ENCODE peak calls at places on chromosomes 12 and 14, in six cellular contexts. X is ovary; M is naive thymus-derived CD4-positive, alpha-beta T cell; R is left lung; P is left ventricle myocardium inferior; K is IMR-90. E is an unnamed sample.

GRCh38 chr12:116171549-116171948 is 105.9 kb downstream of the MED13L start:
- DNase-seq in X (no peak), M (no peak), R (no peak), P (no peak), K (peak; percentile 54), E (no peak)

GRCh38 chr12:76270657-76271358 is 77.4 kb downstream of the BBS10 start:
- DNase-seq in X (no peak), M (no peak), R (no peak), P (no peak), K (no peak), E (no peak)

GRCh38 chr14:79356040-79356439 is 855.3 kb downstream of the DIO2 start:
- DNase-seq in X (no peak), M (no peak), R (no peak), P (no peak), K (peak; percentile 32), E (no peak)

GRCh38 chr14:48725001-48725734 is 861.0 kb downstream of the RPS29 start:
- DNase-seq in X (no peak), M (no peak), R (no peak), P (no peak), K (peak; percentile 85), E (no peak)

GRCh38 chr12:62484234-62484633 is 17.6 kb downstream of the MON2 start:
- DNase-seq in X (no peak), M (no peak), R (no peak), P (no peak), K (no peak), E (no peak)

GRCh38 chr12:51977320-51977753 is 25.8 kb downstream of the ACVR1B start:
- DNase-seq in X (no peak), M (no peak), R (no peak), P (no peak), K (no peak), E (no peak)

GRCh38 chr12:128486951-128487350 is 220.0 kb downstream of the TMEM132C start:
- DNase-seq in X (no peak), M (no peak), R (no peak), P (no peak), K (no peak), E (no peak)

GRCh38 chr12:110176745-110177144 is 52.6 kb downstream of the IFT81 start:
- DNase-seq in X (no peak), M (no peak), R (no peak), P (no peak), K (peak; percentile 59), E (peak; percentile 63)

GRCh38 chr14:98412431-98412830 is 859.6 kb downstream of the BCL11B start:
- DNase-seq in X (no peak), M (no peak), R (no peak), P (no peak), K (no peak), E (no peak)

GRCh38 chr14:70741482-70741881 is 67.8 kb downstream of the MAP3K9 start:
- DNase-seq in X (no peak), M (no peak), R (no peak), P (no peak), K (no peak), E (no peak)

GRCh38 chr12:92469837-92470236 is 233.0 kb upstream of the PLEKHG7 start:
- DNase-seq in X (peak; percentile 54), M (no peak), R (no peak), P (peak; percentile 68), K (peak; percentile 46), E (peak; percentile 31)

GRCh38 chr12:96233941-96234461 is 39.8 kb downstream of the ELK3 start:
- DNase-seq in X (peak; percentile 95), M (no peak), R (peak; percentile 80), P (peak; percentile 92), K (peak; percentile 95), E (no peak)

GRCh38 chr12:30425445-30425844 is 270.2 kb downstream of the IPO8 start:
- DNase-seq in X (no peak), M (no peak), R (no peak), P (no peak), K (no peak), E (no peak)

GRCh38 chr12:71041481-71041880 is 116.3 kb downstream of the TSPAN8 start:
- DNase-seq in X (no peak), M (no peak), R (no peak), P (no peak), K (no peak), E (no peak)

GRCh38 chr14:80787876-80788275 is 153.7 kb downstream of the CEP128 start:
- DNase-seq in X (no peak), M (no peak), R (no peak), P (no peak), K (no peak), E (no peak)

GRCh38 chr14:73097421-73097820 is 38.9 kb upstream of the PSEN1 start:
- DNase-seq in X (no peak), M (no peak), R (no peak), P (no peak), K (peak; percentile 5), E (no peak)

GRCh38 chr12:101740980-101741379 is 1.7 kb upstream of the SYCP3 start:
- DNase-seq in X (no peak), M (no peak), R (no peak), P (no peak), K (no peak), E (no peak)

GRCh38 chr12:9792961-9793617 is 32.4 kb upstream of the CD69 start:
- DNase-seq in X (no peak), M (no peak), R (no peak), P (no peak), K (peak; percentile 70), E (peak; percentile 49)

GRCh38 chr14:91470216-91470615 is 39.9 kb downstream of the PPP4R3A start:
- DNase-seq in X (no peak), M (no peak), R (no peak), P (no peak), K (no peak), E (no peak)

GRCh38 chr12:14111230-14111865 is 129.9 kb upstream of the GRIN2B start:
- DNase-seq in X (no peak), M (no peak), R (no peak), P (no peak), K (no peak), E (no peak)

GRCh38 chr14:104770072-104770579 is 17.2 kb downstream of the SIVA1 start:
- DNase-seq in X (no peak), M (no peak), R (peak; percentile 78), P (no peak), K (no peak), E (no peak)
- H3K36me3 ChIP-seq in X (no peaks in the 10 kb centered on the region), M (peaks cover 4% of the 10 kb centered on the region), R (no peaks in the 10 kb centered on the region), P (peaks cover 46% of the 10 kb centered on the region), K (peaks cover 45% of the 10 kb centered on the region), E (peaks cover 21% of the 10 kb centered on the region)

GRCh38 chr14:64861916-64862315 is 17.8 kb downstream of the SPTB start:
- DNase-seq in X (no peak), M (no peak), R (no peak), P (no peak), K (no peak), E (no peak)

GRCh38 chr14:64864258-64864657 is 15.4 kb downstream of the SPTB start:
- DNase-seq in X (no peak), M (no peak), R (no peak), P (no peak), K (no peak), E (no peak)

GRCh38 chr14:64870160-64870559 is 9.5 kb downstream of the SPTB start:
- DNase-seq in X (no peak), M (no peak), R (no peak), P (no peak), K (no peak), E (no peak)

GRCh38 chr14:64867182-64867581 is 12.5 kb downstream of the SPTB start:
- DNase-seq in X (no peak), M (no peak), R (no peak), P (no peak), K (no peak), E (no peak)

GRCh38 chr14:64865992-64866391 is 13.7 kb downstream of the SPTB start:
- DNase-seq in X (no peak), M (no peak), R (no peak), P (no peak), K (no peak), E (no peak)
- H3K27ac ChIP-seq in X (no peak overlapping the region), M (no peak overlapping the region), R (no peak overlapping the region), P (no peak overlapping the region), K (no peak overlapping the region), E (no peak overlapping the region)

DNA sequence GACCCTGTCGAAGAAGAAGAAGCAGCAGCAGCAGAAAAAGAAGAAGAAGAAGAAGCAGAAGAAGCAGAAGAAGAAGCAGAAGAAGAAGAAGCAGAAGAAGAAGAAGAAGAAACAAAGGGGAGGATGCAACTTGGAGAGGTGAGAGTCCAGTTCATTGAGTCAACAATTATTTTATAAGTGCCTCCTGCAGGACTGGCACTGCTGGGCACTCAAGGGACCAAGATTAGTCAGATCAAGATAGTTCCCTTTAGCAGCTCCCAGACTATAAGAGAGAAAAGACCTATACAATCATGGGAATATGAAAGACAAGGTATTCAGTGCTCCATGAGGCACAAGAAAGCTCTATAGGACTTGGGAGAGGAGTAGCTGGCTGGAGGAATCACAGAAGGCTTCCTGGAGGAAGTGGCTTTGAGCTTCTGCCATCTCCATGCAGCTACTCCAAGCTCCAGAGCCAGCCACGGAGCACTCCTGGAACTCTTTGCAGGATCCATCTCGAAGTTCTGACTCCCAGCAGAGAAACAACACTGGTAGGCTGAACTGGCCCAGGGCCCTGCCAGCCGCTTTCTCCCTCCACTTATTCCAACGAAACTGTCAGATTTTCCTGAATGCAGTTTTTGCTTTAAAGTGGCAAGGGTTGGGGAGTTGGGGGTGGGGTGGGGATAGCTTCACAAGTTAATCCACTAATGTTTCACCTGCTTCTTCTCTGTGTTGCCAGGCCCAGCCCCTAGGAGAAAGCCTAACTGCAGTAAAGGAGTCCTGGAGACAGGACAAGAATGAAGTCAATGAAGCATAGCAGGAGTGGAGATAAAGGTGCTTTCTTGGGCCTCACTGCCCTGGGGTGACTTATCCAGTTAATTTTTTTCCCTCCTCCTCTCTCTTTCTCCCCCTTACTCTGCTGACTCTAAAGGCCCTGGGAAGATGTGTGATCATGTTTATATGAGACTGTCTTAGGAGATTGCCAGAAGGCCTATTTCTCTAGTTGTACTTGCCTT is 140.1 kb upstream of the PARP11 start:
- DNase-seq in X (no peak), M (no peak), R (no peak), P (no peak), K (no peak), E (no peak)
- H3K4me1 ChIP-seq in X (no peaks in the 10 kb centered on the region), M (no peaks in the 10 kb centered on the region), R (no peaks in the 10 kb centered on the region), P (no peaks in the 10 kb centered on the region), K (no peaks in the 10 kb centered on the region), E (no peaks in the 10 kb centered on the region)

GRCh38 chr14:23024612-23025075 is 10.1 kb downstream of the PSMB5 start:
- DNase-seq in X (no peak), M (no peak), R (no peak), P (no peak), K (no peak), E (no peak)
- H3K36me3 ChIP-seq in X (no peaks in the 10 kb centered on the region), M (peaks cover 4% of the 10 kb centered on the region), R (no peaks in the 10 kb centered on the region), P (peaks cover 44% of the 10 kb centered on the region), K (peaks cover 19% of the 10 kb centered on the region), E (peaks cover 8% of the 10 kb centered on the region)